ENCODE peak calls at places on chromosome 5, in nine cellular contexts. One of them, this sample, is unnamed.

GRCh38 chr5:55471468-55471867 is 63.3 kb downstream of the PLPP1 start:
- DNase-seq in PC-3: no peak
- DNase-seq in cardiac fibroblast: no peak
- DNase-seq in Peyer's patch: no peak
- DNase-seq in mammary epithelial cell: no peak
- DNase-seq in WTC11: no peak
- DNase-seq in astrocyte: no peak
- DNase-seq in cardiac muscle cell: no peak
- DNase-seq in spleen: no peak
- DNase-seq in this sample: no peak

GRCh38 chr5:115995351-115995750 is 33.1 kb downstream of the LVRN start:
- DNase-seq in PC-3: no peak
- DNase-seq in cardiac fibroblast: no peak
- DNase-seq in Peyer's patch: no peak
- DNase-seq in mammary epithelial cell: no peak
- DNase-seq in WTC11: no peak
- DNase-seq in astrocyte: no peak
- DNase-seq in cardiac muscle cell: no peak
- DNase-seq in spleen: no peak
- DNase-seq in this sample: no peak

GRCh38 chr5:160903076-160903475 is 51.1 kb upstream of the ATP10B start:
- DNase-seq in PC-3: no peak
- DNase-seq in cardiac fibroblast: no peak
- DNase-seq in Peyer's patch: no peak
- DNase-seq in mammary epithelial cell: no peak
- DNase-seq in WTC11: no peak
- DNase-seq in astrocyte: no peak
- DNase-seq in cardiac muscle cell: no peak
- DNase-seq in spleen: no peak
- DNase-seq in this sample: no peak

GRCh38 chr5:95631265-95631957 is 11.5 kb downstream of the GPR150 start:
- DNase-seq in PC-3: peak
- DNase-seq in cardiac fibroblast: peak
- DNase-seq in Peyer's patch: no peak
- DNase-seq in mammary epithelial cell: peak
- DNase-seq in WTC11: no peak
- DNase-seq in astrocyte: peak
- DNase-seq in cardiac muscle cell: no peak
- DNase-seq in spleen: no peak
- DNase-seq in this sample: no peak

GRCh38 chr5:149618581-149619248 is 37.4 kb downstream of the ARHGEF37 start:
- DNase-seq in PC-3: peak
- DNase-seq in cardiac fibroblast: peak
- DNase-seq in Peyer's patch: peak
- DNase-seq in mammary epithelial cell: peak
- DNase-seq in WTC11: peak
- DNase-seq in astrocyte: peak
- DNase-seq in cardiac muscle cell: peak
- DNase-seq in spleen: no peak
- DNase-seq in this sample: no peak

GRCh38 chr5:157168286-157168685 is 2.2 kb upstream of the GARIN3 start:
- DNase-seq in PC-3: no peak
- DNase-seq in cardiac fibroblast: no peak
- DNase-seq in Peyer's patch: no peak
- DNase-seq in mammary epithelial cell: no peak
- DNase-seq in WTC11: no peak
- DNase-seq in astrocyte: no peak
- DNase-seq in cardiac muscle cell: no peak
- DNase-seq in spleen: no peak
- DNase-seq in this sample: no peak

GRCh38 chr5:31492824-31493223 is 39.1 kb downstream of the DROSHA start:
- DNase-seq in PC-3: no peak
- DNase-seq in cardiac fibroblast: peak
- DNase-seq in Peyer's patch: peak
- DNase-seq in mammary epithelial cell: no peak
- DNase-seq in WTC11: peak
- DNase-seq in astrocyte: peak
- DNase-seq in cardiac muscle cell: no peak
- DNase-seq in spleen: no peak
- DNase-seq in this sample: no peak

GRCh38 chr5:101678494-101679193 is 617.4 kb downstream of the SLCO4C1 start:
- DNase-seq in PC-3: peak
- DNase-seq in cardiac fibroblast: peak
- DNase-seq in Peyer's patch: peak
- DNase-seq in mammary epithelial cell: peak
- DNase-seq in WTC11: peak
- DNase-seq in astrocyte: peak
- DNase-seq in cardiac muscle cell: peak
- DNase-seq in spleen: no peak
- DNase-seq in this sample: peak

GRCh38 chr5:164362835-164363234 is 857.4 kb downstream of the MAT2B start:
- DNase-seq in PC-3: no peak
- DNase-seq in cardiac fibroblast: no peak
- DNase-seq in Peyer's patch: no peak
- DNase-seq in mammary epithelial cell: no peak
- DNase-seq in WTC11: no peak
- DNase-seq in astrocyte: no peak
- DNase-seq in cardiac muscle cell: no peak
- DNase-seq in spleen: no peak
- DNase-seq in this sample: no peak

GRCh38 chr5:88786217-88786560 is 96.8 kb downstream of the MEF2C start:
- DNase-seq in PC-3: peak
- DNase-seq in cardiac fibroblast: peak
- DNase-seq in Peyer's patch: no peak
- DNase-seq in mammary epithelial cell: no peak
- DNase-seq in WTC11: no peak
- DNase-seq in astrocyte: peak
- DNase-seq in cardiac muscle cell: no peak
- DNase-seq in spleen: no peak
- DNase-seq in this sample: no peak

GRCh38 chr5:92561362-92562006 is 1019.5 kb downstream of the NR2F1-AS1 start:
- DNase-seq in PC-3: peak
- DNase-seq in cardiac fibroblast: peak
- DNase-seq in Peyer's patch: no peak
- DNase-seq in mammary epithelial cell: peak
- DNase-seq in WTC11: no peak
- DNase-seq in astrocyte: peak
- DNase-seq in cardiac muscle cell: no peak
- DNase-seq in spleen: no peak
- DNase-seq in this sample: no peak

GRCh38 chr5:56766926-56767325 is 48.4 kb upstream of the MAP3K1 start:
- DNase-seq in PC-3: no peak
- DNase-seq in cardiac fibroblast: no peak
- DNase-seq in Peyer's patch: no peak
- DNase-seq in mammary epithelial cell: no peak
- DNase-seq in WTC11: no peak
- DNase-seq in astrocyte: no peak
- DNase-seq in cardiac muscle cell: no peak
- DNase-seq in spleen: peak
- DNase-seq in this sample: no peak

GRCh38 chr5:166961028-166961427 is 1330.4 kb upstream of the WWC1 start:
- DNase-seq in PC-3: peak
- DNase-seq in cardiac fibroblast: peak
- DNase-seq in Peyer's patch: no peak
- DNase-seq in mammary epithelial cell: no peak
- DNase-seq in WTC11: no peak
- DNase-seq in astrocyte: no peak
- DNase-seq in cardiac muscle cell: no peak
- DNase-seq in spleen: no peak
- DNase-seq in this sample: no peak

GRCh38 chr5:138611295-138612220 is 36.4 kb upstream of the HSPA9 start:
- DNase-seq in PC-3: no peak
- DNase-seq in cardiac fibroblast: peak
- DNase-seq in Peyer's patch: no peak
- DNase-seq in mammary epithelial cell: no peak
- DNase-seq in WTC11: peak
- DNase-seq in astrocyte: no peak
- DNase-seq in cardiac muscle cell: peak
- DNase-seq in spleen: no peak
- DNase-seq in this sample: no peak

GRCh38 chr5:159510282-159510681 is 180.0 kb upstream of the IL12B start:
- DNase-seq in PC-3: peak
- DNase-seq in cardiac fibroblast: no peak
- DNase-seq in Peyer's patch: peak
- DNase-seq in mammary epithelial cell: no peak
- DNase-seq in WTC11: peak
- DNase-seq in astrocyte: peak
- DNase-seq in cardiac muscle cell: peak
- DNase-seq in spleen: peak
- DNase-seq in this sample: no peak

GRCh38 chr5:72463499-72464052 is 43.6 kb downstream of the ZNF366 start:
- DNase-seq in PC-3: no peak
- DNase-seq in cardiac fibroblast: no peak
- DNase-seq in Peyer's patch: no peak
- DNase-seq in mammary epithelial cell: no peak
- DNase-seq in WTC11: no peak
- DNase-seq in astrocyte: no peak
- DNase-seq in cardiac muscle cell: no peak
- DNase-seq in spleen: no peak
- DNase-seq in this sample: no peak
- TF ChIP-seq CTCF in PC-3: no peak
- TF ChIP-seq CTCF in cardiac fibroblast: no peak
- TF ChIP-seq CTCF in Peyer's patch: no peak
- TF ChIP-seq CTCF in mammary epithelial cell: no peak
- TF ChIP-seq CTCF in WTC11: no peak
- TF ChIP-seq CTCF in astrocyte: no peak
- TF ChIP-seq CTCF in cardiac muscle cell: peak
- TF ChIP-seq CTCF in spleen: no peak
- TF ChIP-seq CTCF in this sample: no peak

DNA sequence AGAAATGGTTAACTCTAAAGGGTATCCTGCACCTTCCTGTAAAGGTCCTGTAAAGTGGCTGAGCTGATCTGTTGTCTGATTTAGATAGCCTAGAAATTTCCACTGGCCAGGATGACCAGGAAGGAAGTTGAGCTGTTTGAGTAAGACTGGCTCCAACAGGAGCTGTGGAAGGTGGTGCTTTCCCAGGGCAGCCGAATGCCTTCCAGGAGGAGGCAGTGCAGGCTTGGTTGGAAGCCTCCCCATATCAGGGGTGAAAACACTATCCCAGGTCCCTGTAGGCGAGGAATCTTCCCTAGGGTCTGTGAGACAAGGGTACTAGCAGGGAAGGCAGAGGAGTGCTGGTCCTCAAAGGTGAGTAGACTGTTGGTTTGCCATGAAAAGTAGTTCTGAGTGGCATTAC is 98.4 kb downstream of the LIX1 start:
- DNase-seq in PC-3: peak
- DNase-seq in cardiac fibroblast: peak
- DNase-seq in Peyer's patch: no peak
- DNase-seq in mammary epithelial cell: peak
- DNase-seq in WTC11: peak
- DNase-seq in astrocyte: no peak
- DNase-seq in cardiac muscle cell: peak
- DNase-seq in spleen: no peak
- DNase-seq in this sample: no peak
- TF ChIP-seq CTCF in PC-3: peak
- TF ChIP-seq CTCF in cardiac fibroblast: peak
- TF ChIP-seq CTCF in Peyer's patch: peak
- TF ChIP-seq CTCF in mammary epithelial cell: peak
- TF ChIP-seq CTCF in WTC11: peak
- TF ChIP-seq CTCF in astrocyte: no peak
- TF ChIP-seq CTCF in cardiac muscle cell: peak
- TF ChIP-seq CTCF in spleen: no peak
- TF ChIP-seq CTCF in this sample: no peak

GRCh38 chr5:74639538-74640449 is 734 bp downstream of the ENC1 start:
- DNase-seq in PC-3: peak
- DNase-seq in cardiac fibroblast: peak
- DNase-seq in Peyer's patch: no peak
- DNase-seq in mammary epithelial cell: no peak
- DNase-seq in WTC11: peak
- DNase-seq in astrocyte: no peak
- DNase-seq in cardiac muscle cell: peak
- DNase-seq in spleen: no peak
- DNase-seq in this sample: no peak

GRCh38 chr5:74641778-74642542 is 1.4 kb upstream of the ENC1 start:
- DNase-seq in PC-3: peak
- DNase-seq in cardiac fibroblast: peak
- DNase-seq in Peyer's patch: peak
- DNase-seq in mammary epithelial cell: peak
- DNase-seq in WTC11: no peak
- DNase-seq in astrocyte: peak
- DNase-seq in cardiac muscle cell: peak
- DNase-seq in spleen: peak
- DNase-seq in this sample: no peak

GRCh38 chr5:74641014-74641777 is 668 bp upstream of the ENC1 start:
- DNase-seq in PC-3: peak
- DNase-seq in cardiac fibroblast: peak
- DNase-seq in Peyer's patch: peak
- DNase-seq in mammary epithelial cell: peak
- DNase-seq in WTC11: peak
- DNase-seq in astrocyte: peak
- DNase-seq in cardiac muscle cell: peak
- DNase-seq in spleen: peak
- DNase-seq in this sample: peak

GRCh38 chr5:74638776-74639537 is 1.6 kb downstream of the ENC1 start:
- DNase-seq in PC-3: peak
- DNase-seq in cardiac fibroblast: peak
- DNase-seq in Peyer's patch: no peak
- DNase-seq in mammary epithelial cell: no peak
- DNase-seq in WTC11: no peak
- DNase-seq in astrocyte: peak
- DNase-seq in cardiac muscle cell: peak
- DNase-seq in spleen: no peak
- DNase-seq in this sample: no peak

GRCh38 chr5:74640450-74641013 is at the start of gene ENC1:
- DNase-seq in PC-3: peak
- DNase-seq in cardiac fibroblast: peak
- DNase-seq in Peyer's patch: peak
- DNase-seq in mammary epithelial cell: peak
- DNase-seq in WTC11: peak
- DNase-seq in astrocyte: peak
- DNase-seq in cardiac muscle cell: peak
- DNase-seq in spleen: peak
- DNase-seq in this sample: peak
- TF ChIP-seq CTCF in PC-3: peak
- TF ChIP-seq CTCF in cardiac fibroblast: peak
- TF ChIP-seq CTCF in Peyer's patch: peak
- TF ChIP-seq CTCF in mammary epithelial cell: peak
- TF ChIP-seq CTCF in WTC11: no peak
- TF ChIP-seq CTCF in astrocyte: no peak
- TF ChIP-seq CTCF in cardiac muscle cell: peak
- TF ChIP-seq CTCF in spleen: peak
- TF ChIP-seq CTCF in this sample: no peak

DNA sequence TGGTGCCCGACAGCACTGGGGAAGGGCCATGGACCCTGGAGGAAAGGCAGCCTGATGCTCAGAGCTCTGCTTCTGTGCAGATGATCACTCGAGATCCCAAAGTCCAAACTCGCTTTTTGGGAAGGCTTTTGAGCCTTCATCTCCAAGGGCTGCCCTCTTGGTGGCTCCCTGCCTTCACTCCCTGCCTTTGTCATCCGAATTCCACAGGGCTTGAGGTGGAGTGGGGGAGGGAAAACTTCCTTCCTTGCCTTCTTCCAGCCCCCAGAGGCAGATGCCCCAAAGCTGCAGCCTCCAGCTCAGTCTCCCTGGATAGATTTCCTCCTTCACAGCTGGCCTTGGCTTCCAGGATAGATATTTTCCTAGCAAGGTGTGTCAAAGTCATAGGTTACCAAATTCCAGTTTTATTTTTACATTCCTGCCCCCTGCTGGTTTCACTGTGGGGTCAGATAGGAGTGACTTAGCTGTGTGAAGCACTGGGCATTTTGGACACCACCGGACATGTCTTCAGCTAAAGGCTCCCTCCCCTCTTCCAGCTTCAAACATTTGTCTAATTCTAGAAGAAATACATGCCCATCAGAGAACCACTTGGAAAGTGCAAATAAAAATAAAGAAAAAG is 268.2 kb downstream of the HSPA4 start:
- DNase-seq in PC-3: peak
- DNase-seq in cardiac fibroblast: peak
- DNase-seq in Peyer's patch: no peak
- DNase-seq in mammary epithelial cell: no peak
- DNase-seq in WTC11: no peak
- DNase-seq in astrocyte: no peak
- DNase-seq in cardiac muscle cell: no peak
- DNase-seq in spleen: no peak
- DNase-seq in this sample: no peak
- TF ChIP-seq CTCF in PC-3: peak
- TF ChIP-seq CTCF in cardiac fibroblast: peak
- TF ChIP-seq CTCF in Peyer's patch: no peak
- TF ChIP-seq CTCF in mammary epithelial cell: peak
- TF ChIP-seq CTCF in WTC11: no peak
- TF ChIP-seq CTCF in astrocyte: no peak
- TF ChIP-seq CTCF in cardiac muscle cell: peak
- TF ChIP-seq CTCF in spleen: no peak
- TF ChIP-seq CTCF in this sample: no peak

This sample was measured in omental fat pad.